ENCODE peak calls at places on chromosomes 11 and 22, in four cellular contexts. B, R, E and M are unnamed samples.

GRCh38 chr11:116703421-116703820 is 69.4 kb downstream of the BUD13 start:
- DNase-seq in B (peak), R (no peak), E (no peak), M (peak)

GRCh38 chr11:101288392-101288791 is 158.8 kb upstream of the PGR start:
- DNase-seq in B (no peak), R (no peak), E (no peak), M (no peak)

GRCh38 chr11:8267831-8268529 is 4.3 kb upstream of the LMO1 start:
- DNase-seq in B (no peak), R (no peak), E (no peak), M (no peak)

GRCh38 chr11:45045692-45046471 is 95.2 kb upstream of the TP53I11 start:
- DNase-seq in B (no peak), R (no peak), E (no peak), M (peak)

GRCh38 chr22:27719535-27720227 is 81.9 kb downstream of the MN1 start:
- DNase-seq in B (no peak), R (no peak), E (no peak), M (peak)

GRCh38 chr11:126886636-126887035 is 113.9 kb downstream of the KIRREL3 start:
- DNase-seq in B (no peak), R (no peak), E (no peak), M (no peak)

GRCh38 chr11:75499423-75500305 is 26.1 kb downstream of the GDPD5 start:
- DNase-seq in B (no peak), R (no peak), E (peak), M (peak)

GRCh38 chr22:19942071-19942885 is 660 bp upstream of the TXNRD2 start:
- DNase-seq in B (no peak), R (no peak), E (no peak), M (peak)

GRCh38 chr11:6298605-6299004 is 21.7 kb downstream of the CAVIN3 start:
- DNase-seq in B (no peak), R (no peak), E (no peak), M (peak)

GRCh38 chr11:132911186-132911585 is 621.1 kb downstream of the OPCML start:
- DNase-seq in B (no peak), R (no peak), E (no peak), M (peak)

GRCh38 chr11:1109918-1110705 is 35.4 kb downstream of the MUC2 start:
- DNase-seq in B (no peak), R (no peak), E (no peak), M (no peak)

GRCh38 chr22:38924197-38924952 is 33.0 kb upstream of the APOBEC3A start:
- DNase-seq in B (no peak), R (no peak), E (peak), M (peak)

DNA sequence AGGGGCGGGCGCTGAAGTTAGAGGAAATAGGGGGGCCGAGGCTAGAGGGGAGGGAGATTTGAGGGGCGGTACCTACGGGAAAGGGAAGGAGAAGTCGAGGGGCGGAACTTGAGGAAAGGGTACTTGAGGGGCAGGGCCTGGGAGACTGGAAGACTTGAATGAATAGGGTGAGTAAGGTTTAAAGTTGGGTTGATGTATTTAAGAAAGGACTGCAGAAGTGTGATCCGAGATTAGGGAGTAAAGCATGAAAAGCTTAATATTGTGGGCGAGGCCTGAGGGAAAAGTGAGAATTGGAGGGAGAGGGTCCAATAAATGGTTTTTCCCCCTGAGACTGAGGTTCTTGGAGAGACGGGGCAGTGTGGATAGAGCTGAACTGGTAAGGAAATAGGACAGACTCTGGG is 723 bp downstream of the HSCB start:
- DNase-seq in B (peak), R (no peak), E (no peak), M (no peak)
- H2BK5ac ChIP-seq in B (no peak), R (no peak), E (no peak), M (no peak)

DNA sequence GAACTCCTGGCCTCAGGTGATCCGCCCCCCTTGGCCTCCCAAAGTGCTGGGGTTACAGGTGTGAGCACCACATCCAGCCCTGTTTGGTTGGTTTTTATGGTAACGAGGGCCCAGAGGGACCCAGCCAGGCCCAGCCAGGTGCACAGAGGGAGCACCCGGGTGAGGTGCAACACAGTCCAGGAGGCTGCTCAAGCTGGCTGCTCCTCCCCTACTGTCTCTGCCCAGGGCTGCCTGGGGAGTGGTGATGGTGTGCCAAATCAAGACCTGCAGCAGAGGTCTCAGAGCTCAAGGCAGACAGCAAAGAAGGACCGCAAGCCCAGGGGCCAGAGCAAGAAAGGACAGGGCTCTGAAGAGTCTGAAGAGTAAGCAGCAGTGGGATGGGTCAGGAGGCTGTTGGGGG is 1.4 kb downstream of the TSGA10IP start:
- DNase-seq in B (no peak), R (no peak), E (no peak), M (no peak)
- H2BK12ac ChIP-seq in B (peak), R (peak), E (no peak), M (no peak)

GRCh38 chr11:107676341-107676740 is 35.5 kb downstream of the SLN start:
- DNase-seq in B (no peak), R (no peak), E (no peak), M (no peak)
- H3K4me3 ChIP-seq in B (no peak), R (no peak), E (no peak), M (no peak)

DNA sequence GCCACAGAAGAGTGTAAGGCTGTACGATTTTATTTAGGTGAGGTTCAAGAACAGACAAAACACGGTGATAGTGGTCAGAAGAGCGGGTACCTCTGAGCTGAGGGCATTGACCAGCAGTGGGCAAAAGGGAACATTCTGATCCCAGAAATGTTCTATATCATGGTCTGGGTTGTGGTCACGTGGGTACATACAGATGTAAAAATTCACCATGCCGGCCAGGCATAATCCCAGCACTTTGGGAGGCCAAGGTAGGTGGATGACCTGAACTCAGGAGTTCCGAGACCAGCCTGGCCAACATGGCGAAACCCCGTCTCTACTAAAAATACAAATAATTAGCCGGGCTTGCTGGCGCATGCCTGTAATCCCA is 31.1 kb upstream of the GCAT start:
- DNase-seq in B (no peak), R (no peak), E (no peak), M (no peak)
- H2BK5ac ChIP-seq in B (no peak), R (no peak), E (no peak), M (no peak)

GRCh38 chr11:118615996-118616395 is 8.6 kb downstream of the PHLDB1 start:
- DNase-seq in B (no peak), R (no peak), E (no peak), M (no peak)

GRCh38 chr11:118610773-118611432 is 3.5 kb downstream of the PHLDB1 start:
- DNase-seq in B (no peak), R (peak), E (peak), M (peak)

GRCh38 chr11:118615282-118615979 is 8.0 kb downstream of the PHLDB1 start:
- DNase-seq in B (peak), R (peak), E (no peak), M (no peak)

GRCh38 chr11:118612378-118612777 is 5.0 kb downstream of the PHLDB1 start:
- DNase-seq in B (no peak), R (no peak), E (no peak), M (peak)

GRCh38 chr11:118614511-118614910 is 7.1 kb downstream of the PHLDB1 start:
- DNase-seq in B (no peak), R (no peak), E (no peak), M (no peak)
- H2BK12ac ChIP-seq in B (peak), R (peak), E (peak), M (peak)

DNA sequence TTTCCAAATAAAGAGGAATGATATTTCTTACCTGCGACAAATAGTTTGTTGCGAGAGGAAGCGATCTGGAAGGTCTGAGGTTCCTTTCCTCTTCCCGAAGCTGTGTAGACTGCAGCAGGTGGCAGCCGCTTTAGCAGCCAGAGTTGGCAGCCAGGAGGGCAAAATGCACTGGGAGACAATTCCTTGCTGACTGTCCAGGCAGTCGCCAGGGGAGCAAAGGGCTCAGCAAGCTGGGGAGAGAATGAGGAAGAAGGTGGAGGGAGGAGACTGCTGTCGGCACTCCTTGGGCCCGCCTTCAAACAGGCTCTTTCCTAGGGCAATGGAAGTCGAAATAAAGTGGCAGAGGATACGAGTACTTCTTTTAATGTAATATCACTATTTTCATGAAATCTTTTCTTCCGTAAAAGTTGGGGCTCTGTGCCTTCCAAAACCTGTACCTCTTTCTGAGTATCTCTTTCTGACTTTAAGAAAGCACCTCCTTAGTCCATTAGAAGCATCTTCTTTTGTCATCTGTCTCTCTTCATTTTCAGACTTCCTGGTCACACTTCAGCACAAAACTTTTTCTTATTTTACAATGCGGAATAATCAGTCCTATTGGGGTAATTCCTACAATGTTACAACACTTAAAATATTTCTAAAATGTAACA is at the start of gene IL18:
- DNase-seq in B (no peak), R (no peak), E (peak), M (peak)
- H3K4me3 ChIP-seq in B (no peak), R (no peak), E (no peak), M (no peak)

DNA sequence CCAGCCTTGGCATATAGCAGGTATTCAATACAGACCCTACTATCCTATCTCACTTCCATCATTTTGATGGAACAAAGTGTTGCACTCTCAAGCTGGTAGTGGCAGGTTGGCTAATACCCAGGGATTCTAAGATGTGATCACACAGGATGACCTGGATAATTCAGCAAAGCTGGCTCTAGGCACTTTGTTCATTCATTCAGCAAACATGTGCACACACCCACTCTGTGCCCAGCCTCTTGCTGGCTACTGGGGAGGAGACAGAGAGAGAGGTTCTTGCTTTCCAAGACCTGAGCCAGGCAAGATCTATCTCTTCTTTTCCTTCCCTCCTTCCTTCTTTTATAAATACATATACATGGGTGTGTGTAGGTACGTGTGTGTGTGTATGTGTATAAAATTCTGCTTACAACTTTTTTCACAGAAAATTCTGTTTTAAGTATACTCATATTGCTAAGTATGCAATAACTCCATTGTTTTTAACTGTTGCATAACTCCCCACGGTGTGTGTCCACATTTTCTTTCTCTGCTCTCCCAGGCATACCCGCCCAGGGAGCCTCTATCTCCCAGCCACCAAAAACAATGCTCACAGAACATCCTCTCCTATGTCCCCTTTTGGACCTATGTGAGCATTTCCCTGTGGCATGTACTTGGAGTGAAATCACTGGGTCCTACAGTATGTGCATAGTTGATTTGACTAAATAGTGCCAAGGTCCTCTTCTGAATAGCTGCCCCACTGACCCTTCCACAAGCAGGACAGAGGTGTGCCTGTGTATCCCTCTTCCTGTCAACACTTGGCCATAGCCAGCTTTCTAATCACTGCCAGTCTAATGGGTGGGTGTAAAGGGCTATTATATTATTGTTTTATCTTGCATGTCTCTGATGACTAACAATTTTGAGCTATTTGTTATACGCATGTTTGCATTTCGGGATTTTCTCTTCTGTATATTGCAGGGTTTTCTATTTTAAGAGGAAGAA is 27.5 kb downstream of the CLPB start:
- DNase-seq in B (no peak), R (no peak), E (peak), M (no peak)
- H2BK5ac ChIP-seq in B (no peak), R (no peak), E (no peak), M (no peak)